ENCODE peak calls at places on chromosomes 11 and 22, in five cellular contexts. J, Z, E, V and M are unnamed samples.

GRCh38 chr11:2209370-2209801 is 37.8 kb upstream of the TH start:
- DNase-seq in J (peak), Z (no peak), E (peak), V (no peak), M (no peak)

GRCh38 chr22:27113211-27114030 is 456.0 kb downstream of the MIAT start:
- DNase-seq in J (no peak), Z (no peak), E (no peak), V (peak), M (peak)

GRCh38 chr22:23192133-23192532 is 11.8 kb downstream of the BCR start:
- DNase-seq in J (no peak), Z (no peak), E (no peak), V (no peak), M (no peak)

GRCh38 chr11:57812634-57813033 is 51.0 kb downstream of the CTNND1 start:
- DNase-seq in J (no peak), Z (no peak), E (no peak), V (no peak), M (no peak)

GRCh38 chr11:71447791-71448256 is 369 bp downstream of the DHCR7 start:
- DNase-seq in J (no peak), Z (peak), E (peak), V (peak), M (peak)

GRCh38 chr22:36331912-36332622 is 55.7 kb downstream of the MYH9 start:
- DNase-seq in J (no peak), Z (no peak), E (no peak), V (peak), M (peak)

GRCh38 chr11:116829525-116830183 is at the start of gene APOC3:
- DNase-seq in J (no peak), Z (no peak), E (no peak), V (peak), M (peak)

GRCh38 chr11:112652786-112653390 is 308.3 kb upstream of the NCAM1 start:
- DNase-seq in J (no peak), Z (no peak), E (no peak), V (no peak), M (peak)

GRCh38 chr11:8022876-8023275 is 35.7 kb downstream of the EIF3F start:
- DNase-seq in J (peak), Z (no peak), E (peak), V (no peak), M (no peak)

GRCh38 chr11:41989173-41989572 is 529.7 kb upstream of the LRRC4C start:
- DNase-seq in J (no peak), Z (no peak), E (no peak), V (no peak), M (no peak)

GRCh38 chr11:112016765-112017356 is 8.3 kb upstream of the DLAT start:
- DNase-seq in J (no peak), Z (peak), E (no peak), V (no peak), M (peak)

GRCh38 chr11:59186130-59186594 is 14.2 kb downstream of the DTX4 start:
- DNase-seq in J (peak), Z (no peak), E (peak), V (peak), M (no peak)

GRCh38 chr22:25736378-25737011 is 5.5 kb upstream of the MYO18B start:
- DNase-seq in J (no peak), Z (no peak), E (no peak), V (no peak), M (no peak)

GRCh38 chr11:7384691-7385090 is 100.6 kb upstream of the OLFML1 start:
- DNase-seq in J (no peak), Z (no peak), E (no peak), V (peak), M (no peak)

GRCh38 chr22:22871536-22872278 is 15.9 kb upstream of the IGLL5 start:
- DNase-seq in J (no peak), Z (no peak), E (no peak), V (peak), M (no peak)

GRCh38 chr11:2406476-2406875 is 5.9 kb downstream of the TSSC4 start:
- DNase-seq in J (no peak), Z (no peak), E (no peak), V (no peak), M (no peak)

GRCh38 chr11:71927813-71928738 is at the start of gene XNDC1N:
- DNase-seq in J (peak), Z (peak), E (peak), V (peak), M (peak)

GRCh38 chr11:117807482-117808272 is 10.7 kb upstream of the DSCAML1 start:
- DNase-seq in J (peak), Z (peak), E (peak), V (peak), M (peak)

GRCh38 chr11:132784441-132784840 is 747.9 kb downstream of the OPCML start:
- DNase-seq in J (no peak), Z (no peak), E (no peak), V (no peak), M (peak)

GRCh38 chr22:21650823-21651520 is 8.9 kb downstream of the SDF2L1 start:
- DNase-seq in J (no peak), Z (no peak), E (no peak), V (no peak), M (no peak)

GRCh38 chr22:21652547-21653545 is 10.7 kb downstream of the SDF2L1 start:
- DNase-seq in J (no peak), Z (peak), E (peak), V (no peak), M (no peak)

GRCh38 chr22:21650280-21650679 is 8.2 kb downstream of the SDF2L1 start:
- DNase-seq in J (no peak), Z (no peak), E (no peak), V (no peak), M (no peak)

GRCh38 chr22:21651521-21652009 is 9.5 kb downstream of the SDF2L1 start:
- DNase-seq in J (peak), Z (peak), E (no peak), V (no peak), M (peak)

DNA sequence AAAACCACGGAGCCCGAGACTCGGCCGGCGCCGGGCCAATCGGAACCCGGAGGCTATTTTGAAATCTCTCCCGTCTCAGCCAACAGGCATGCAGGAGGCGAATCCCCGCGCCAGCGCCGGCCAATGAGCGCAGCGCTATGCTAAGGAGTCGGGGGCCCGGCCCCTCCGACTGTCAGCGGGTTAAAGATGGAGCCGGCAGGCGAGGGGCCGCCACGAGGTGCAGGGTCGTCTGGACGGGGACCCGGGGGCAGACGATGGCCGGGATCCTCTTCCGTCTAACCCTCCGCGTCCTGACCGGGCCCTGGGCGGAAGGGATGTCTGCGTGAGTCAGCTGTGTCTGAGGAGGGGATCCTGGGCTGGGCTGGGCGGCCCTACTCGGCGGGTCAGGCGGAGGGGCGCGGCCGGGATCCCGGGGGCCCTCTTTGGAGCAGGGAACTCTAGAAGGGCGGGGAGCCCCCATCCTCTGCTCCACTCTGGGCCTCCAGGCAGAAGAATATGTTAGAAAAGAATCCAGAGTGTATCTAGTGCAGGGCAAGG is 10.0 kb downstream of the SDF2L1 start:
- DNase-seq in J (peak), Z (peak), E (peak), V (peak), M (peak)
- H3K9ac ChIP-seq in J (peak), Z (peak), E (peak), V (peak), M (peak)

GRCh38 chr11:24678956-24679355 is 182.1 kb downstream of the LUZP2 start:
- DNase-seq in J (no peak), Z (no peak), E (no peak), V (peak), M (no peak)

GRCh38 chr11:24687748-24688147 is 190.9 kb downstream of the LUZP2 start:
- DNase-seq in J (no peak), Z (no peak), E (no peak), V (no peak), M (no peak)

GRCh38 chr11:24679686-24680318 is 182.9 kb downstream of the LUZP2 start:
- DNase-seq in J (no peak), Z (no peak), E (no peak), V (peak), M (no peak)

DNA sequence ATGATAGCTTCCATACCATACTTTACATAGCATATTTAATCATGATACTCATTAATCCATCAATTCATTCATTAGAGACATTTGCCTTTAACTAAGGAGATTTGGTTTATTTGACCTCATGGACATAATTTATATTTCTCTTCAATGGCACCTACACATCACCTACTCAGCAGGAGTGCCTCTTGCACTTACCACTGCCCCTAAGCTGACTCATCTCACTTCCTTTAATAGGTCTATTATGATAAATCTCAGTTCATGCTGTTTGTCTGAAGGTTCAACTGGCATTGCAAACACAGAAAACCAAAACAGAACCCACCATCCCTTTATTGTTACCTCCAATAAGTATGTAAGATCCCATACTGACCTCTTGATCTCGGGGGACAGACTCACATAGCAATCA is 186.7 kb downstream of the LUZP2 start:
- DNase-seq in J (no peak), Z (no peak), E (no peak), V (no peak), M (no peak)
- H2BK12ac ChIP-seq in J (no peak), Z (no peak), E (no peak), V (no peak), M (no peak)

GRCh38 chr22:50189849-50190181 is 4.1 kb downstream of the TRABD start:
- DNase-seq in J (no peak), Z (no peak), E (no peak), V (no peak), M (no peak)
- H3K9ac ChIP-seq in J (no peak), Z (peak), E (no peak), V (no peak), M (peak)

DNA sequence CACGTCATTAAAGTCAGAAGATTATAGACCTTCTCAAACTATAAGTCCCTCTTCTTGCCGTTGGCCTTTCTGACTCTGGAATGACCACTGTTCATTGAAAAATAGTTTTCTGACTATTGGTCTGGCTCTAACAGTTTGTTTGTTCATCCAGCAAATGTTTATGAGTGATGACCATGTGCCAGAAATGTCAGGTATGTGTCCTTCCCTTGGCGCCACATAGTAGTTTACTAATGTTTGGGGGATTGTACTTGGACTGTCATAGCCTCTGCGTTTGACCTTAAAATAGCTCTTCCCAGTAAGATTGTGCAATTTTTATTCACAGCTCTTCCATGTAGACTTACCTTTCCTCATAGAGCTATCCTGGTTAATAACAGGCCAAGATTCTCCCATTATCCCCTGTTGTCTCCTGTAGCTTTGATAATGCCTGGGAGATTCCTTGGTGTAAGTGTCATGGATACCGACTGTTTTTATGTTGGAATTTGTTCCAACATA is 13.7 kb downstream of the MCAM start:
- DNase-seq in J (no peak), Z (no peak), E (no peak), V (peak), M (no peak)
- H2BK12ac ChIP-seq in J (no peak), Z (no peak), E (no peak), V (no peak), M (no peak)